ENCODE peak calls at places on chromosomes 5 and 9, in seven cellular contexts. Q is NCI-H187; A is activated T-cell treated with anti-CD3 and anti-CD28 coated beads, Interleukin-2, amount 50 U/mL, for 72 hours; E is dorsolateral prefrontal cortex; M is iris pigment epithelial cell; F is nucleus accumbens; B is activated effector memory CD4-positive, alpha-beta T cell treated with Interleukin-2 at 50 U/mL for 16 hours. X is an unnamed sample.

GRCh38 chr5:78795757-78796156 is 147.2 kb upstream of the LHFPL2 start:
- DNase-seq in M (peak), A (no peak), Q (no peak), E (no peak), B (no peak), F (no peak), X (peak)

GRCh38 chr5:143657814-143658395 is 154.1 kb upstream of the HMHB1 start:
- DNase-seq in B (no peak), E (no peak), Q (peak), A (no peak), F (no peak), M (no peak), X (peak)

GRCh38 chr9:135973276-135974219 is 12.4 kb upstream of the UBAC1 start:
- DNase-seq in B (no peak), M (no peak), E (no peak), Q (no peak), A (no peak), F (no peak), X (no peak)

GRCh38 chr5:134092875-134093274 is 21.6 kb upstream of the TCF7 start:
- DNase-seq in F (no peak), A (no peak), E (no peak), B (no peak), Q (no peak), M (peak), X (no peak)

GRCh38 chr9:91882628-91883027 is 67.4 kb downstream of the ROR2 start:
- DNase-seq in M (no peak), F (no peak), E (no peak), A (no peak), B (no peak), Q (no peak), X (no peak)

GRCh38 chr5:10453564-10453963 is 11.9 kb downstream of the ROPN1L start:
- DNase-seq in Q (no peak), E (no peak), M (peak), F (no peak), A (no peak), B (no peak), X (peak)

GRCh38 chr9:23750808-23751207 is 75.2 kb downstream of the ELAVL2 start:
- DNase-seq in F (no peak), Q (no peak), A (no peak), M (no peak), B (no peak), E (no peak), X (no peak)

GRCh38 chr9:126661521-126662251 is 48.0 kb downstream of the LMX1B start:
- DNase-seq in M (peak), F (no peak), B (no peak), E (no peak), A (no peak), Q (no peak), X (peak)

GRCh38 chr9:111001471-111001870 is 36.8 kb downstream of the LPAR1 start:
- DNase-seq in E (no peak), Q (no peak), F (no peak), A (no peak), B (no peak), M (no peak), X (no peak)

GRCh38 chr5:159915913-159916840 is at the start of gene ADRA1B:
- DNase-seq in Q (no peak), M (peak), E (peak), F (no peak), B (no peak), A (peak), X (peak)

GRCh38 chr5:91170266-91170665 is 212.9 kb downstream of the ARRDC3 start:
- DNase-seq in M (peak), Q (no peak), E (no peak), A (no peak), F (no peak), B (no peak), X (peak)

GRCh38 chr5:56019306-56020272 is 24.8 kb upstream of the IL6ST start:
- DNase-seq in E (no peak), Q (no peak), F (no peak), B (no peak), M (peak), A (no peak), X (peak)

GRCh38 chr9:106350777-106351176 is 512.2 kb upstream of the ZNF462 start:
- DNase-seq in E (no peak), F (no peak), Q (no peak), A (no peak), B (no peak), M (no peak), X (no peak)

GRCh38 chr9:104779946-104780539 is 16.1 kb downstream of the NIPSNAP3B start:
- DNase-seq in F (no peak), A (no peak), B (no peak), Q (no peak), E (no peak), M (no peak), X (no peak)

GRCh38 chr5:53319306-53319705 is 161.1 kb upstream of the FST start:
- DNase-seq in M (no peak), F (no peak), A (no peak), Q (no peak), E (no peak), B (no peak), X (no peak)

GRCh38 chr9:121562261-121562780 is 62.7 kb upstream of the GGTA1 start:
- DNase-seq in E (no peak), Q (no peak), B (no peak), F (no peak), M (no peak), A (no peak), X (no peak)

GRCh38 chr5:67293177-67293576 is 96.6 kb upstream of the CD180 start:
- DNase-seq in E (no peak), F (no peak), A (no peak), Q (no peak), B (no peak), M (no peak), X (no peak)

GRCh38 chr5:119037496-119038215 is 33.2 kb upstream of the DMXL1 start:
- DNase-seq in B (no peak), M (no peak), A (no peak), Q (no peak), E (no peak), F (no peak), X (no peak)

GRCh38 chr5:39024005-39024404 is 50.2 kb downstream of the RICTOR start:
- DNase-seq in A (no peak), E (peak), B (no peak), M (peak), F (no peak), Q (no peak), X (peak)

GRCh38 chr5:117204926-117205869 is 630.6 kb upstream of the SEMA6A start:
- DNase-seq in E (no peak), B (no peak), A (no peak), F (no peak), Q (no peak), M (no peak), X (no peak)